ENCODE peak calls at places on chromosome 1, in five cellular contexts. C is neural progenitor cell, U is MM.1S, R is GM23248, O is HCT116. S is an unnamed sample.

GRCh38 chr1:2374260-2375155 is 16.8 kb downstream of the MORN1 start:
- DNase-seq in C (no peak), U (no peak), R (no peak), O (no peak), S (no peak)

GRCh38 chr1:171718216-171718615 is 23.6 kb downstream of the VAMP4 start:
- DNase-seq in C (no peak), U (no peak), R (peak; percentile 61), O (no peak), S (no peak)

GRCh38 chr1:206833741-206834140 is 31.7 kb upstream of the IL20 start:
- DNase-seq in C (no peak), U (peak; percentile 55), R (no peak), O (no peak), S (peak; percentile 33)

GRCh38 chr1:237199026-237199425 is 157.0 kb downstream of the RYR2 start:
- DNase-seq in C (no peak), U (no peak), R (no peak), O (no peak), S (no peak)

GRCh38 chr1:94599090-94599813 is 57.7 kb upstream of the F3 start:
- DNase-seq in C (peak; percentile 70), U (no peak), R (peak; percentile 31), O (no peak), S (peak; percentile 49)

GRCh38 chr1:225508538-225509375 is 80.9 kb upstream of the LBR start:
- DNase-seq in C (peak; percentile 63), U (no peak), R (peak; percentile 98), O (peak; percentile 94), S (peak; percentile 98)

GRCh38 chr1:48022306-48022705 is 25.1 kb upstream of the TRABD2B start:
- DNase-seq in C (no peak), U (no peak), R (no peak), O (no peak), S (no peak)

GRCh38 chr1:226989081-226989747 is 49.1 kb downstream of the COQ8A start:
- DNase-seq in C (no peak), U (no peak), R (no peak), O (no peak), S (no peak)

GRCh38 chr1:67314696-67315095 is 7.0 kb downstream of the IL12RB2 start:
- DNase-seq in C (no peak), U (no peak), R (no peak), O (no peak), S (peak; percentile 53)

GRCh38 chr1:94983343-94983742 is 56.4 kb upstream of the CNN3 start:
- DNase-seq in C (no peak), U (no peak), R (peak; percentile 96), O (no peak), S (peak; percentile 86)

GRCh38 chr1:22925111-22925510 is 47.6 kb downstream of the LACTBL1 start:
- DNase-seq in C (no peak), U (no peak), R (peak; percentile 40), O (no peak), S (no peak)

GRCh38 chr1:45566722-45567121 is 16.1 kb downstream of the AKR1A1 start:
- DNase-seq in C (no peak), U (no peak), R (no peak), O (no peak), S (no peak)

GRCh38 chr1:115229016-115229415 is 109.0 kb downstream of the NGF start:
- DNase-seq in C (no peak), U (no peak), R (no peak), O (no peak), S (peak; percentile 43)

GRCh38 chr1:234745844-234746797 is 136.1 kb upstream of the IRF2BP2 start:
- DNase-seq in C (peak; percentile 60), U (no peak), R (peak; percentile 56), O (no peak), S (peak; percentile 60)

GRCh38 chr1:204152310-204153044 is 633 bp upstream of the ETNK2 start:
- DNase-seq in C (no peak), U (no peak), R (no peak), O (no peak), S (no peak)

DNA sequence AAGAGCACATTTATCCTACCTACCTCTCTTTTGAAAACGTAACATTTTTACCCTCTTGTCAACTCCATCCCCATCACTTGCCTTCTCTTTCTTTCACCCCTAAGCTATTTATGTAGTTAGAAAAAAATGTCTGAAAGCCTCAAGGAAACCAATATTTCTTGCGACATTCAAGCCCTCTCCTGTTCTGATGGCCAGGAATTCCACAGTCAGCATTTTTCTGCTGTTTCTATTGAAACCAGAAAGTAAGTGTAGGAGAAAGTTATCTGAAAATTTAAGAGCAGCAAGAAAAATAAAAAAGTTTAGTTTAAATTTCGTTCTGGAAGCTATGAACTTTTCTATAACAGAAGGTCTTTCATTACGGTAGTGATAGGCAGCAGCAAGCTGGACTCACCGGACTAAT is 247.6 kb upstream of the PBX1 start:
- DNase-seq in C (no peak), U (no peak), R (no peak), O (no peak), S (no peak)
- TF ChIP-seq EZH2phosphoT487 in C (no peak), U (no peak), R (no peak), O (no peak), S (no peak)

DNA sequence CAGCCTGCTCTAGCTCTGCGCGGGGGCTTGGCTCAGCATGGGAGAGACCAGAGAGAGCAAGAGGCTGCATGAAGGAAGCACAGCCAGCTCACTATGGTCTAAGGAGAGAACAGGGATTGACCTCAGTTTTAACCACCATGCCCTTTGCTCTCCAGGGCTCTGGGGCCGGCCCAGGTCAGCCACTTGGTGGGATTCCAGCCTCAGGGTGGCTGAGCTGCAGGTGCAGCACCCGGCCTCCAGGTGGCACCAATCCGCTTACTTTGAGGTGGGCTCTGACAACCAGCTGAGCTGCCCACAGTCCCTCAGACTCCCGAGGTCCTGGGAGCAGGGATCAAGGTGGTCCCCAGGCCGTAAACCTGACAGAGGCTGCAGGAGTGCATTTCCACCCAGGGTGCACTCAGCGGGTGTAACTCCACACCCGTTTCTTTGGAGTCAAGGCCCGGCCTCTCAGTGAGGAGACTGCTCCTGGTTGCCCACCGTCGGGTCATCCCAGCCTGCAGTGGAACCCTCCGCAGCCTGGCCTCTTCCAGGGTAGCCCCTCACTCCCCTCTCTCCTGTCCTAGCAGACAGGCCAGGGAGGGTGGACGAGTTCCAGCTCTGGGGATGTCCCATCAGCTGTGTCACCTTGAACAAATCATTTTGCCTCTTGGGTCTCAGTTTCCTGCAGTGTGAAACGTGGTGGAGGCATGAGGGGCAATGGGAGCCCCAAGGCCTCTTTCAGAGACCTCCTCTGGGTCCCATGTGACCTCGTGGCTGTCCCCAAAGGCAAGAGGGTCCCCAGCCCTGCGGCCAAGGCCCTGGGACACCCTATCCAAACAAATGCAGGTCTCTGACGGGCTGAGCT is 607 bp upstream of the LGR6 start:
- DNase-seq in C (peak; percentile 84), U (peak; percentile 43), R (peak; percentile 67), O (no peak), S (peak; percentile 58)
- TF ChIP-seq EZH2 in C (no peak), U (peak; percentile 88), R (peak; percentile 98), O (no peak), S (no peak)

DNA sequence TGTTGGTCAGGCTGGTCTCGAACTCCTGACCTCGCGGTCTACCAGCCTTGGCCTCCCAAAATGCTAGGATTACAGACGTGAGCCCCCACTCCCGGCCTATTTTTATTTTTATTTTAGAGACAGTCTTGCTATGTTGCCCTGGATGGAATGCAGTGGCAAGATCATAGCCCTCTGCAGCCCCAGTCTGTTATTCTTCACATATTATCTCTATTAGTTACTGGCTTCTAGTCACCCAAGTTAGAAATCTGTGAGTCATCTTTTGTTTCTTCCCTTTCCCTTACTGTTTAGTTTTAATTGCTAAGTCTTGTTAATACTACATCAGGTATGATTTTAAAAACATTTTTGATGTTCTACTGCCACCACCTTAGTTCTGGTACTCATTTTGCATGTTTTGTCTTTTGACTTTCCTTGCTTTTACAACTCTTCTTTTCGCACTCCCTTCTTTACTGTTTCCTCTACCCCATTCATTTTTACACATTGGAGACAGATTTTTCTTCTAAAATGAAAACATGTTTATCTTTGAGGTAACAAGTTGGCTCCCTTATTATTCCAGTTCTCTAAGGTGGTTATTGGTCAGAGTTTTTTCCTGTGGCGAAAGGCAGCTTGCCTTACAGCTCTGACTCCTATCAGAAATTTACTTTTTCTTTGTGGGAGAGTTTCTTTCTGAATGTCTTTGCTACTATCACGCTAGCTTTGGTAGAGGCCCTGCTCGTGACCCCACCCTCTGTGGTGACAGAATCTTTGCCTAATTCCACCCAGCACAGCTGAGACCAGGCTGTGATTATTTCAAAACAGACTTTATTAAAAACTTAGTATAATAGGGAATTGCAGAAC is 19.5 kb downstream of the ZMYM4 start:
- DNase-seq in C (no peak), U (no peak), R (peak; percentile 88), O (no peak), S (peak; percentile 31)
- H3K9ac ChIP-seq in C (no peak overlapping the region), U (no peak overlapping the region), R (peak overlapping the region; percentile 81), O (peak overlapping the region; percentile 26), S (no peak overlapping the region)

DNA sequence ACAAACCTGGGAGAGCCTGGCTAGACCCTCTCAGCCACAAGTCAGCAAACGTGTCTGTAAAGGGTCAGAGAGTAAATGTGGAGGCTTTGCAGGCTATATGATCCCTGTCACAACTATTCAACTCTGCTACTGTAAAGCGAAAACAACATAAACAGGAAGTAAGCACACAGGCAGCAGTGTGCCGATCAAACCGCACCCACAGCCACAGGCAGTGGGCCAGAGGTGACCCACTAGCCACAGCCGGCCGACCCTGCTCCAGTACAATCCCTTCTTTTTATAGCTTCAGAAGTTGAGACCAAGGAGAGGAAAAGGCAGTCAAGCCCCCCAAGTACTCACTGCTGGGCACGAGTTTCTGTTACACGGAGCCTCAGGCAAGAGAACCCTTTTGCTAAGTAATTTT is 71.0 kb upstream of the RAB4A start:
- DNase-seq in C (no peak), U (no peak), R (no peak), O (no peak), S (peak; percentile 12)
- TF ChIP-seq EZH2phosphoT487 in C (no peak), U (no peak), R (no peak), O (no peak), S (no peak)

DNA sequence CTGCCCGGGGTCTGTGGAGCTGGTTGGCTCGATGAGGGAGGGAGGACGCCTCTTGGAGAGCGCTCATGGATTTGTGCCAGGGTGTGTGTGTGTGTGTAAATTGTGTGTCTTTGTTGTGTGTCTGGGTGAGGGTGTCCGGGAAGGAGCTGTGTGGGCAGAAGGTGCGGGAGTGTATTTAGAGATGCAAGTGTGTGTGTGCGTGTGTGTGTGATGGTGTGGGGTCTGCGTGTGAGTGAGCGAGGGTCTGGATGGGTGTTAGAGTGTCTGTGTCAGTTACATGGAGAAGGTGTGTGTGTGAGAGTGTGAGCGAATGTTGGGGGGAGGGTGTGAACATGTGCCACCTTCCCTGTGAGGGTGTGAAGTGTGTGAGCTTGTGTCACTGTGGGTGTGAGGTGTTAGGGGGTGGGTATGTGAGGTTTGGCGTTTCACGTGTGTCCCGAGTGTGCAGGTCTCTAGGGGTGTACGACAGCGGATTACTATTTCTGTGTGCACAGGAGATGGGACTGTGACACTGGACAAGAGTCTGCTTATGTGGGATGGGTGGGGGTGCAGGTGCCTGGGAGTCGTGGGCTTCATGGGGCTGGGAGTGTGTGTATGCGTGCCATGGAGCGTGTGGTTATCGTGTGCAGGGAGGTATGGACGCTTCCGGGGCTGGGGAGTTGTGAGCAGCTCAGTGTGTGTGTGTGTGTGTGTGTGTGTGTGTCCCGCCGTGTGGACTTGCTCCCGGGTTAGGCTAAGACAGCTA is 887 bp downstream of the IGSF21 start:
- DNase-seq in C (peak; percentile 26), U (no peak), R (no peak), O (no peak), S (no peak)
- TF ChIP-seq EZH2 in C (no peak), U (no peak), R (no peak), O (no peak), S (no peak)